ENCODE peak calls at places on chromosomes 3 and 15, in seven cellular contexts. V is NCI-H2081, Z is occipital lobe, C is SK-N-SH, H is GM12891, F is AG09309, U is HS-27A. M is an unnamed sample.

GRCh38 chr3:21117397-21117796 is 633.6 kb downstream of the ZNF385D start:
- DNase-seq in V (no peak), Z (no peak), C (no peak), H (no peak), F (no peak), U (no peak), M (no peak)

GRCh38 chr3:156151824-156152428 is 31.5 kb downstream of the KCNAB1 start:
- DNase-seq in V (peak), Z (peak), C (peak), H (no peak), F (no peak), U (no peak), M (peak)

GRCh38 chr3:125322166-125322565 is 53.0 kb downstream of the ZNF148 start:
- DNase-seq in V (peak), Z (no peak), C (peak), H (no peak), F (no peak), U (no peak), M (no peak)

GRCh38 chr3:133570139-133570936 is 3.1 kb upstream of the CDV3 start:
- DNase-seq in V (no peak), Z (no peak), C (no peak), H (no peak), F (peak), U (peak), M (no peak)

GRCh38 chr15:36472672-36473071 is 106.8 kb upstream of the CDIN1 start:
- DNase-seq in V (no peak), Z (no peak), C (no peak), H (no peak), F (no peak), U (no peak), M (no peak)

GRCh38 chr3:175383813-175384212 is 524.7 kb downstream of the NAALADL2 start:
- DNase-seq in V (no peak), Z (no peak), C (no peak), H (no peak), F (peak), U (no peak), M (no peak)

GRCh38 chr3:195801251-195802183 is 10.2 kb downstream of the MUC4 start:
- DNase-seq in V (no peak), Z (no peak), C (no peak), H (no peak), F (no peak), U (no peak), M (no peak)

GRCh38 chr3:160400631-160401150 is 1.2 kb downstream of the SMC4 start:
- DNase-seq in V (no peak), Z (no peak), C (peak), H (no peak), F (no peak), U (no peak), M (peak)

GRCh38 chr15:42691308-42691707 is 45.6 kb downstream of the CDAN1 start:
- DNase-seq in V (no peak), Z (no peak), C (no peak), H (no peak), F (no peak), U (no peak), M (no peak)

GRCh38 chr3:139458348-139458747 is 18.0 kb downstream of the RBP2 start:
- DNase-seq in V (no peak), Z (no peak), C (no peak), H (no peak), F (no peak), U (no peak), M (no peak)

GRCh38 chr3:71210257-71211002 is 373.1 kb downstream of the FOXP1 start:
- DNase-seq in V (no peak), Z (no peak), C (no peak), H (no peak), F (peak), U (no peak), M (no peak)

GRCh38 chr3:58293516-58293915 is 12.5 kb upstream of the RPP14 start:
- DNase-seq in V (no peak), Z (peak), C (no peak), H (no peak), F (no peak), U (no peak), M (no peak)

GRCh38 chr15:71151061-71151460 is 35.8 kb downstream of the THSD4 start:
- DNase-seq in V (no peak), Z (no peak), C (no peak), H (no peak), F (peak), U (peak), M (no peak)